ENCODE peak calls at places on chromosomes 12 and 14, in eight cellular contexts. One of them, this sample, is unnamed.

GRCh38 chr14:78598046-78598652 is 428.0 kb downstream of the NRXN3 start:
- DNase-seq in C1 segment of cervical spinal cord: peak
- DNase-seq in B cell: peak
- DNase-seq in choroid plexus epithelial cell: peak
- DNase-seq in lung: peak
- DNase-seq in A549: peak
- DNase-seq in nephron progenitor cell: peak
- DNase-seq in NCI-H1694 treated with DMSO at 0.1 percent for 48 hours: peak
- DNase-seq in this sample: peak

GRCh38 chr14:24095196-24096068 is 1.3 kb downstream of the PCK2 start:
- DNase-seq in C1 segment of cervical spinal cord: no peak
- DNase-seq in choroid plexus epithelial cell: peak
- DNase-seq in B cell: peak
- DNase-seq in nephron progenitor cell: peak
- DNase-seq in A549: no peak
- DNase-seq in NCI-H1694 treated with DMSO at 0.1 percent for 48 hours: no peak
- DNase-seq in lung: peak
- DNase-seq in this sample: no peak

GRCh38 chr12:67795235-67795634 is 146.7 kb downstream of the DYRK2 start:
- DNase-seq in choroid plexus epithelial cell: peak
- DNase-seq in A549: no peak
- DNase-seq in C1 segment of cervical spinal cord: no peak
- DNase-seq in B cell: no peak
- DNase-seq in nephron progenitor cell: no peak
- DNase-seq in NCI-H1694 treated with DMSO at 0.1 percent for 48 hours: no peak
- DNase-seq in lung: no peak
- DNase-seq in this sample: no peak

GRCh38 chr14:32468955-32469354 is 139.9 kb downstream of the AKAP6 start:
- DNase-seq in B cell: no peak
- DNase-seq in A549: no peak
- DNase-seq in lung: no peak
- DNase-seq in nephron progenitor cell: no peak
- DNase-seq in NCI-H1694 treated with DMSO at 0.1 percent for 48 hours: no peak
- DNase-seq in choroid plexus epithelial cell: peak
- DNase-seq in C1 segment of cervical spinal cord: no peak
- DNase-seq in this sample: no peak

GRCh38 chr14:98945611-98946570 is 326.1 kb downstream of the BCL11B start:
- DNase-seq in nephron progenitor cell: no peak
- DNase-seq in A549: no peak
- DNase-seq in lung: no peak
- DNase-seq in B cell: no peak
- DNase-seq in choroid plexus epithelial cell: no peak
- DNase-seq in C1 segment of cervical spinal cord: no peak
- DNase-seq in NCI-H1694 treated with DMSO at 0.1 percent for 48 hours: no peak
- DNase-seq in this sample: no peak

GRCh38 chr14:66403183-66403582 is 83.0 kb upstream of the CCDC196 start:
- DNase-seq in nephron progenitor cell: no peak
- DNase-seq in A549: peak
- DNase-seq in NCI-H1694 treated with DMSO at 0.1 percent for 48 hours: peak
- DNase-seq in lung: no peak
- DNase-seq in B cell: no peak
- DNase-seq in choroid plexus epithelial cell: peak
- DNase-seq in C1 segment of cervical spinal cord: no peak
- DNase-seq in this sample: peak

GRCh38 chr12:3342051-3342450 is 149.0 kb upstream of the PRMT8 start:
- DNase-seq in NCI-H1694 treated with DMSO at 0.1 percent for 48 hours: peak
- DNase-seq in nephron progenitor cell: peak
- DNase-seq in lung: no peak
- DNase-seq in C1 segment of cervical spinal cord: peak
- DNase-seq in choroid plexus epithelial cell: peak
- DNase-seq in A549: no peak
- DNase-seq in B cell: peak
- DNase-seq in this sample: peak

GRCh38 chr12:26493656-26494055 is 298.3 kb downstream of the SSPN start:
- DNase-seq in A549: no peak
- DNase-seq in lung: no peak
- DNase-seq in C1 segment of cervical spinal cord: no peak
- DNase-seq in choroid plexus epithelial cell: no peak
- DNase-seq in NCI-H1694 treated with DMSO at 0.1 percent for 48 hours: no peak
- DNase-seq in B cell: no peak
- DNase-seq in nephron progenitor cell: no peak
- DNase-seq in this sample: no peak

GRCh38 chr14:56488306-56488705 is 91.3 kb upstream of the TMEM260 start:
- DNase-seq in B cell: no peak
- DNase-seq in A549: no peak
- DNase-seq in lung: no peak
- DNase-seq in NCI-H1694 treated with DMSO at 0.1 percent for 48 hours: no peak
- DNase-seq in nephron progenitor cell: no peak
- DNase-seq in choroid plexus epithelial cell: no peak
- DNase-seq in C1 segment of cervical spinal cord: no peak
- DNase-seq in this sample: no peak

GRCh38 chr12:127785535-127785934 is 481.4 kb upstream of the TMEM132C start:
- DNase-seq in B cell: no peak
- DNase-seq in NCI-H1694 treated with DMSO at 0.1 percent for 48 hours: no peak
- DNase-seq in nephron progenitor cell: no peak
- DNase-seq in choroid plexus epithelial cell: peak
- DNase-seq in C1 segment of cervical spinal cord: no peak
- DNase-seq in lung: no peak
- DNase-seq in A549: no peak
- DNase-seq in this sample: peak

GRCh38 chr14:50778757-50779483 is 52.0 kb downstream of the NIN start:
- DNase-seq in choroid plexus epithelial cell: no peak
- DNase-seq in B cell: no peak
- DNase-seq in NCI-H1694 treated with DMSO at 0.1 percent for 48 hours: no peak
- DNase-seq in A549: no peak
- DNase-seq in C1 segment of cervical spinal cord: no peak
- DNase-seq in lung: no peak
- DNase-seq in nephron progenitor cell: no peak
- DNase-seq in this sample: no peak

GRCh38 chr12:58575281-58575680 is 345.0 kb downstream of the LRIG3 start:
- DNase-seq in lung: no peak
- DNase-seq in A549: no peak
- DNase-seq in C1 segment of cervical spinal cord: no peak
- DNase-seq in B cell: no peak
- DNase-seq in nephron progenitor cell: no peak
- DNase-seq in NCI-H1694 treated with DMSO at 0.1 percent for 48 hours: no peak
- DNase-seq in choroid plexus epithelial cell: peak
- DNase-seq in this sample: no peak

GRCh38 chr12:120138366-120138765 is 21.8 kb upstream of the RAB35 start:
- DNase-seq in lung: no peak
- DNase-seq in NCI-H1694 treated with DMSO at 0.1 percent for 48 hours: no peak
- DNase-seq in nephron progenitor cell: no peak
- DNase-seq in A549: no peak
- DNase-seq in B cell: no peak
- DNase-seq in choroid plexus epithelial cell: no peak
- DNase-seq in C1 segment of cervical spinal cord: no peak
- DNase-seq in this sample: no peak

GRCh38 chr12:11695321-11695720 is 45.8 kb downstream of the ETV6 start:
- DNase-seq in nephron progenitor cell: no peak
- DNase-seq in A549: no peak
- DNase-seq in C1 segment of cervical spinal cord: no peak
- DNase-seq in lung: no peak
- DNase-seq in choroid plexus epithelial cell: no peak
- DNase-seq in NCI-H1694 treated with DMSO at 0.1 percent for 48 hours: no peak
- DNase-seq in B cell: no peak
- DNase-seq in this sample: no peak

GRCh38 chr12:95205685-95206084 is 11.6 kb downstream of the FGD6 start:
- DNase-seq in NCI-H1694 treated with DMSO at 0.1 percent for 48 hours: no peak
- DNase-seq in A549: peak
- DNase-seq in C1 segment of cervical spinal cord: no peak
- DNase-seq in choroid plexus epithelial cell: peak
- DNase-seq in lung: no peak
- DNase-seq in nephron progenitor cell: no peak
- DNase-seq in B cell: no peak
- DNase-seq in this sample: no peak

GRCh38 chr14:71538949-71539659 is 393.1 kb upstream of the RGS6 start:
- DNase-seq in choroid plexus epithelial cell: peak
- DNase-seq in NCI-H1694 treated with DMSO at 0.1 percent for 48 hours: no peak
- DNase-seq in C1 segment of cervical spinal cord: no peak
- DNase-seq in lung: no peak
- DNase-seq in A549: no peak
- DNase-seq in B cell: no peak
- DNase-seq in nephron progenitor cell: no peak
- DNase-seq in this sample: no peak

GRCh38 chr14:103519043-103519836 is 3.4 kb downstream of the CKB start:
- DNase-seq in NCI-H1694 treated with DMSO at 0.1 percent for 48 hours: no peak
- DNase-seq in nephron progenitor cell: no peak
- DNase-seq in choroid plexus epithelial cell: peak
- DNase-seq in lung: no peak
- DNase-seq in B cell: no peak
- DNase-seq in C1 segment of cervical spinal cord: no peak
- DNase-seq in A549: no peak
- DNase-seq in this sample: no peak

GRCh38 chr14:71688576-71688975 is 243.7 kb upstream of the RGS6 start:
- DNase-seq in B cell: no peak
- DNase-seq in choroid plexus epithelial cell: peak
- DNase-seq in NCI-H1694 treated with DMSO at 0.1 percent for 48 hours: no peak
- DNase-seq in nephron progenitor cell: no peak
- DNase-seq in A549: no peak
- DNase-seq in lung: no peak
- DNase-seq in C1 segment of cervical spinal cord: no peak
- DNase-seq in this sample: peak

This sample was measured in HTR-8/SVneo.